ENCODE peak calls at places on chromosomes 3 and 15, in ten cellular contexts. Z is fibroblast of lung; K is activated CD8-positive, alpha-beta memory T cell treated with anti-CD3 and anti-CD28 coated beads, Interleukin-2, amount 50 U/mL, for 48 hours; V is H54; T is NCI-H2171; E is posterior cingulate gyrus; Q is WTC11; D is AG10803; L is NCI-H187 treated with DMSO at 0.1 percent for 48 hours; G is effector CD8-positive, alpha-beta T cell. B is an unnamed sample.

GRCh38 chr3:143535994-143536784 is 312.1 kb downstream of the SLC9A9 start:
- DNase-seq in T (no peak), G (no peak), E (no peak), Z (no peak), D (no peak), V (no peak), Q (no peak), K (no peak), L (no peak), B (no peak)

GRCh38 chr3:52086461-52086860 is 30.1 kb upstream of the DUSP7 start:
- DNase-seq in G (no peak), Z (no peak), T (no peak), L (no peak), K (no peak), D (no peak), V (no peak), E (no peak), Q (no peak), B (no peak)

GRCh38 chr3:130288670-130289069 is 56.8 kb upstream of the COL6A5 start:
- DNase-seq in V (no peak), T (no peak), G (no peak), K (no peak), L (no peak), Q (no peak), Z (no peak), D (no peak), E (no peak), B (no peak)

GRCh38 chr15:29055876-29056275 is 170.1 kb downstream of the APBA2 start:
- DNase-seq in Q (no peak), V (no peak), Z (no peak), T (no peak), L (no peak), K (no peak), E (no peak), D (no peak), G (no peak), B (no peak)

GRCh38 chr3:114450008-114450596 is 156.3 kb downstream of the TIGIT start:
- DNase-seq in T (peak), Z (no peak), V (no peak), K (no peak), L (no peak), E (no peak), Q (no peak), G (no peak), D (no peak), B (no peak)

GRCh38 chr3:129228891-129229585 is 20.4 kb upstream of the COPG1 start:
- DNase-seq in G (no peak), Q (peak), K (no peak), E (no peak), V (peak), Z (peak), T (no peak), D (peak), L (no peak), B (peak)

GRCh38 chr3:107421170-107421792 is 44.0 kb downstream of the CCDC54 start:
- DNase-seq in D (peak), Z (peak), E (no peak), L (peak), T (peak), G (no peak), V (peak), K (no peak), Q (no peak), B (peak)

GRCh38 chr3:42032693-42033349 is 58.3 kb upstream of the TRAK1 start:
- DNase-seq in Z (peak), G (no peak), K (peak), L (no peak), E (no peak), V (no peak), T (peak), D (peak), Q (no peak), B (no peak)

GRCh38 chr3:190182418-190183043 is 61.8 kb upstream of the P3H2 start:
- DNase-seq in G (no peak), L (no peak), K (no peak), T (no peak), D (no peak), E (no peak), Q (no peak), V (no peak), Z (peak), B (no peak)

GRCh38 chr3:72756900-72757299 is 91.3 kb downstream of the SHQ1 start:
- DNase-seq in L (no peak), T (no peak), K (no peak), Q (no peak), D (no peak), V (no peak), E (no peak), Z (no peak), G (no peak), B (no peak)

GRCh38 chr3:84967767-84968581 is 9.2 kb downstream of the CADM2 start:
- DNase-seq in V (no peak), Z (peak), K (no peak), D (peak), E (no peak), L (no peak), T (no peak), Q (no peak), G (no peak), B (no peak)

GRCh38 chr3:124131158-124132115 is 139.5 kb upstream of the ROPN1 start:
- DNase-seq in Z (peak), G (no peak), K (no peak), E (no peak), Q (no peak), V (no peak), L (no peak), T (no peak), D (peak), B (no peak)

GRCh38 chr3:126621171-126621570 is 33.8 kb downstream of the TXNRD3 start:
- DNase-seq in D (peak), E (no peak), T (no peak), L (no peak), G (no peak), Z (peak), K (no peak), V (peak), Q (no peak), B (peak)

GRCh38 chr3:153673853-153674252 is 447.3 kb upstream of the ARHGEF26 start:
- DNase-seq in V (no peak), K (no peak), T (no peak), G (no peak), Z (no peak), L (no peak), D (no peak), Q (no peak), E (no peak), B (no peak)

GRCh38 chr3:15273214-15273613 is 59.2 kb downstream of the SH3BP5 start:
- DNase-seq in Q (no peak), V (no peak), Z (no peak), E (no peak), L (no peak), G (no peak), D (no peak), K (peak), T (no peak), B (no peak)

GRCh38 chr3:50375200-50375931 is 16.0 kb upstream of the TMEM115 start:
- DNase-seq in Q (peak), E (no peak), L (no peak), T (no peak), D (no peak), V (peak), K (no peak), Z (no peak), G (no peak), B (no peak)

GRCh38 chr3:143002083-143002712 is 828 bp downstream of the U2SURP start:
- DNase-seq in V (no peak), Q (no peak), Z (peak), T (peak), D (peak), K (no peak), L (no peak), G (no peak), E (no peak), B (peak)

GRCh38 chr3:102356506-102356905 is 78.3 kb upstream of the ZPLD1 start:
- DNase-seq in K (no peak), T (no peak), Q (no peak), E (no peak), D (no peak), G (no peak), V (no peak), L (no peak), Z (no peak), B (no peak)

GRCh38 chr15:45594835-45595530 is 7.8 kb downstream of the BLOC1S6 start:
- DNase-seq in L (no peak), E (no peak), D (no peak), T (no peak), Z (no peak), Q (no peak), K (no peak), V (no peak), G (no peak), B (no peak)

GRCh38 chr15:41860049-41860828 is 21.6 kb downstream of the PLA2G4B start:
- DNase-seq in L (no peak), G (no peak), K (no peak), T (no peak), E (no peak), V (no peak), Z (no peak), D (no peak), Q (no peak), B (no peak)

GRCh38 chr3:188323067-188323842 is 169.3 kb downstream of the LPP start:
- DNase-seq in G (no peak), V (no peak), E (no peak), K (no peak), Q (no peak), L (no peak), Z (no peak), T (no peak), D (no peak), B (no peak)

GRCh38 chr3:18591120-18591519 is 166.0 kb upstream of the SATB1 start:
- DNase-seq in Q (no peak), K (no peak), V (no peak), Z (no peak), G (no peak), L (no peak), E (no peak), T (no peak), D (no peak), B (no peak)

GRCh38 chr15:66948294-66948693 is 117.1 kb upstream of the SMAD3 start:
- DNase-seq in V (peak), K (no peak), E (no peak), L (no peak), Z (peak), D (peak), T (no peak), Q (no peak), G (no peak), B (no peak)

GRCh38 chr3:50985893-50986292 is 311.2 kb downstream of the DOCK3 start:
- DNase-seq in G (no peak), L (no peak), E (no peak), Q (no peak), Z (no peak), T (no peak), D (no peak), K (no peak), V (no peak), B (no peak)

GRCh38 chr3:126956866-126957650 is 25.9 kb upstream of the PLXNA1 start:
- DNase-seq in L (no peak), Q (peak), G (no peak), V (no peak), Z (no peak), E (no peak), T (peak), D (no peak), K (no peak), B (no peak)

GRCh38 chr15:70748281-70748747 is 15.0 kb downstream of the UACA start:
- DNase-seq in E (no peak), Q (no peak), T (peak), K (no peak), G (no peak), Z (peak), L (no peak), D (peak), V (no peak), B (no peak)

GRCh38 chr3:60025071-60026055 is 975.5 kb upstream of the CFAP20DC start:
- DNase-seq in T (no peak), K (no peak), Q (no peak), V (no peak), E (no peak), D (peak), L (no peak), Z (peak), G (no peak), B (no peak)

GRCh38 chr3:141530133-141530768 is 43.4 kb downstream of the RASA2 start:
- DNase-seq in G (no peak), Q (no peak), T (no peak), V (no peak), K (no peak), D (peak), Z (peak), L (no peak), E (no peak), B (peak)

GRCh38 chr15:77831989-77832388 is 199.3 kb upstream of the LINGO1 start:
- DNase-seq in L (no peak), G (no peak), T (peak), V (no peak), Q (no peak), K (no peak), Z (peak), D (no peak), E (no peak), B (peak)

GRCh38 chr15:93929375-93930094 is 301.8 kb upstream of the MCTP2 start:
- DNase-seq in K (no peak), E (no peak), L (no peak), Z (peak), T (no peak), Q (peak), G (no peak), D (peak), V (peak), B (no peak)

GRCh38 chr3:124663690-124664089 is 66.6 kb upstream of the UMPS start:
- DNase-seq in V (peak), L (no peak), D (peak), T (no peak), E (no peak), G (no peak), Z (no peak), K (no peak), Q (no peak), B (no peak)

GRCh38 chr3:53711387-53711786 is 134.8 kb downstream of the CHDH start:
- DNase-seq in V (no peak), D (no peak), E (no peak), K (no peak), L (no peak), Q (no peak), G (no peak), T (no peak), Z (no peak), B (no peak)

B was measured in cardiac muscle cell.